ENCODE peak calls at places on chromosomes 6 and 20, in nine cellular contexts. K is fibroblast of lung; V is tibial nerve; M is upper lobe of right lung; O is upper lobe of left lung; G is PC-3; Y is Peyer's patch; X is CD4-positive, alpha-beta T cell; W is uterus. N is an unnamed sample.

GRCh38 chr6:20211941-20212391 is 303 bp downstream of the MBOAT1 start:
- DNase-seq in K (peak), V (no peak), M (no peak), O (no peak), G (peak), Y (no peak), X (peak), W (no peak), N (no peak)

GRCh38 chr6:90677440-90677839 is 90.6 kb upstream of the MAP3K7 start:
- DNase-seq in K (no peak), V (no peak), M (no peak), O (no peak), G (no peak), Y (no peak), X (no peak), W (no peak), N (no peak)

GRCh38 chr6:884570-884969 is 191.6 kb upstream of the EXOC2 start:
- DNase-seq in K (no peak), V (no peak), M (no peak), O (no peak), G (no peak), Y (no peak), X (no peak), W (no peak), N (no peak)

GRCh38 chr6:43394982-43395381 is 25.5 kb upstream of the ZNF318 start:
- DNase-seq in K (no peak), V (no peak), M (no peak), O (no peak), G (no peak), Y (no peak), X (no peak), W (no peak), N (no peak)

GRCh38 chr6:8175046-8175777 is 72.9 kb upstream of the EEF1E1 start:
- DNase-seq in K (no peak), V (no peak), M (no peak), O (no peak), G (peak), Y (no peak), X (no peak), W (no peak), N (no peak)

GRCh38 chr20:51700809-51701285 is 67.3 kb downstream of the ATP9A start:
- DNase-seq in K (peak), V (no peak), M (no peak), O (no peak), G (peak), Y (no peak), X (no peak), W (no peak), N (no peak)

GRCh38 chr6:134168580-134169223 is 116.3 kb upstream of the SLC2A12 start:
- DNase-seq in K (no peak), V (no peak), M (no peak), O (no peak), G (peak), Y (no peak), X (no peak), W (no peak), N (no peak)

GRCh38 chr6:57013501-57013900 is 33.0 kb upstream of the KIAA1586 start:
- DNase-seq in K (peak), V (no peak), M (no peak), O (no peak), G (peak), Y (no peak), X (no peak), W (no peak), N (peak)

GRCh38 chr6:134911532-134911931 is 38.4 kb downstream of the ALDH8A1 start:
- DNase-seq in K (peak), V (no peak), M (no peak), O (no peak), G (peak), Y (no peak), X (no peak), W (no peak), N (peak)

GRCh38 chr6:169253745-169254238 is at the start of gene THBS2:
- DNase-seq in K (peak), V (no peak), M (peak), O (peak), G (no peak), Y (no peak), X (no peak), W (peak), N (peak)

GRCh38 chr6:6688951-6689350 is 100.4 kb downstream of the LY86 start:
- DNase-seq in K (no peak), V (no peak), M (no peak), O (no peak), G (no peak), Y (no peak), X (no peak), W (no peak), N (no peak)

GRCh38 chr6:70675822-70676221 is 8.1 kb downstream of the SMAP1 start:
- DNase-seq in K (no peak), V (no peak), M (no peak), O (no peak), G (peak), Y (no peak), X (no peak), W (no peak), N (no peak)

GRCh38 chr6:45419574-45420082 is 41.9 kb upstream of the SUPT3H start:
- DNase-seq in K (peak), V (peak), M (peak), O (peak), G (peak), Y (peak), X (peak), W (no peak), N (no peak)

GRCh38 chr6:33162471-33162870 is 29.8 kb downstream of the COL11A2 start:
- DNase-seq in K (no peak), V (no peak), M (no peak), O (no peak), G (no peak), Y (no peak), X (no peak), W (no peak), N (no peak)

DNA sequence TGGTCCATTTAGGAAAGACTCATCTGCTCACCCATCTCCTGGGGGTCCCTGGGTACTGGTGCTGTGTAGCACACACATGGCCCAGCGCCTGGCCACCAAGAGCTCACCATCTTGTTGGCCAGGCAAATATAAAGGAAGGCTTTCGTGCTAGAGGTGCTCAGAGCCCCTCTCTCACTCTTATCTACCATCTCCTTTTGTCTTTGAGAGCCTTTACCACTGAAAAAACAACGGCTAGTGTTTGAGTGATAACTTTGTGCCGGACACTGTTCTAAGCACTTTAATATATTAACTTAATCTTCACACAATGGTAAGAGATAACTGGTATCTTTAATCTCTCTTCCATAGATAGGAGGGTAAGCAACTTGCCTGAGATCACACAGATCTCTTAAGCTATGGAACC is 21.4 kb upstream of the ARHGAP18 start:
- DNase-seq in K (no peak), V (no peak), M (no peak), O (no peak), G (no peak), Y (no peak), X (no peak), W (no peak), N (no peak)
- H3K27ac ChIP-seq in K (no peak), V (no peak), M (no peak), O (no peak), G (no peak), Y (no peak), X (no peak), W (no peak), N (no peak)

DNA sequence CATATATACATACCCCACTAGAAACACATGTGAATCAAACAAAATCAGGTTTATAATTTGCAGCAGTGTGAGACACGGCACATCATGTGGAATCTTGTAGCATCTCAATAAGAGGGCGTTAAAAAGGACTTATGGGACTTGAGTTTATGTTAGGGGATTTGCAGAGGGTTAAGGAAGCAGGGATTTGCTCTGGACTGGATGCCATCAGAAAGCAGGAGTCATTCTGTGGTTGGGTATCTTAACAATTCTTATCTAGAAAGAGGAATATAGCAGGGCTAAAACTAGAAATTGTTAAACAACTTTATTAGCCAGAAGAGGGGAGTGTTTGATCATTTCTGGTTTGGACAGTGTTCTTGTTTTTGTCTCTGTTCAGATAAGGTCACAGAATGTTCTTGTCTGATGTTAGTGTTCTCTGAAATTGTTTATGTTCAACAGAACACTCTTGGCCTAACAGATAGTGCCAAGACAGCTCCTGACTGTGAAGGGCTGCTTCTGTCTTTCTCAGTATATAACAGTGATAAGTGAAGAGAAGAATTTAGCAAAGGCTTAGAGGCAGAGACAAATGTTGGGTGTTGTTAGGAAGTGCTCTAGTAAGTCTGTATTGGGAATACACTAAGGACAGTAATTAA is 39.2 kb downstream of the LIN28B start:
- DNase-seq in K (peak), V (no peak), M (no peak), O (no peak), G (peak), Y (no peak), X (no peak), W (no peak), N (no peak)
- TF ChIP-seq CTCF in K (no peak), V (no peak), M (peak), O (peak), G (peak), Y (peak), X (no peak), W (no peak), N (no peak)

GRCh38 chr20:62900052-62900691 is 26.1 kb downstream of the DIDO1 start:
- DNase-seq in K (peak), V (peak), M (peak), O (peak), G (peak), Y (peak), X (peak), W (peak), N (peak)
- H3K27ac ChIP-seq in K (no peak), V (no peak), M (no peak), O (peak), G (peak), Y (peak), X (peak), W (no peak), N (no peak)

GRCh38 chr20:22745194-22745500 is 160.8 kb upstream of the FOXA2 start:
- DNase-seq in K (no peak), V (no peak), M (no peak), O (no peak), G (no peak), Y (no peak), X (no peak), W (no peak), N (no peak)
- TF ChIP-seq CTCF in K (no peak), V (no peak), M (no peak), O (no peak), G (no peak), Y (no peak), X (no peak), W (no peak), N (no peak)

GRCh38 chr6:119565893-119566292 is 216.3 kb upstream of the MAN1A1 start:
- DNase-seq in K (no peak), V (no peak), M (no peak), O (no peak), G (no peak), Y (no peak), X (no peak), W (no peak), N (no peak)

GRCh38 chr6:119557239-119557638 is 207.7 kb upstream of the MAN1A1 start:
- DNase-seq in K (no peak), V (no peak), M (no peak), O (no peak), G (no peak), Y (no peak), X (no peak), W (no peak), N (no peak)

GRCh38 chr6:119566546-119567263 is 217.1 kb upstream of the MAN1A1 start:
- DNase-seq in K (no peak), V (no peak), M (no peak), O (peak), G (no peak), Y (no peak), X (no peak), W (no peak), N (no peak)

GRCh38 chr6:119562168-119562567 is 212.6 kb upstream of the MAN1A1 start:
- DNase-seq in K (no peak), V (no peak), M (no peak), O (no peak), G (no peak), Y (no peak), X (no peak), W (no peak), N (no peak)
- H3K27ac ChIP-seq in K (no peak), V (no peak), M (no peak), O (no peak), G (no peak), Y (no peak), X (no peak), W (no peak), N (no peak)

DNA sequence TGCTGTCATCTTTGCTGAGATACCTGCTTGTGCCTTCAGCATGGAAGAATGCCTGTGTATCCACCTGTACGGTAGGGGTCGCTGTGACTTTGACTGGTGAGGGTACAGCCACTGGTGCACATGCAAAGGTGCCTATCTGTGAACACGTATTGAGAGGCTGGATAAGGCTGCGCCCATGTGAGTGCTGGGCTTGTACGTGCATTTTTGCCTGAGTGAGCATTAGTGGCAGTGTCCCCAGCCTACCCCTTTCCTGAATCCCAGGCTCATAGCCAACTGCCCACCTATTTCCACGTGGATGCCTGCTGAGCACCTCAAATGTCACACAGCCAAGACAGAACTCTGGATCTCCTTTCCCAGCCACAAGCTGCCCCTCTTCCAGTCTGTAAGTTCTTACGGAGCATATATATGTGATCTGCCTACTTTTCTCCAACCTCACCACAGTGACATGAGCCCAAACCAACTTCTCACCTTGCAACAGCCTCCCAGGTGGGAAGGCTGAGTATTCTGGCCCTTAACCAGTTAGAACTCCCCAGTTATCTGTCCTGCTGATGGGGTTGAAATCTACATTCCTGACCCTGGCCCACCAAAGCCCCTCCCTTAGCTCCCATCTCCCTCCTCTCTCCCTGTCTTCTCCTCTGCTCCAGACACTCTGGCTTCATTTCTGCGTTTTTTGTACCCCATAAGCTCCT is 1.1 kb upstream of the SLC2A10 start:
- DNase-seq in K (no peak), V (no peak), M (no peak), O (no peak), G (no peak), Y (no peak), X (no peak), W (no peak), N (no peak)
- TF ChIP-seq CTCF in K (no peak), V (no peak), M (peak), O (no peak), G (no peak), Y (no peak), X (no peak), W (no peak), N (peak)

N was measured in AG04450.